ENCODE peak calls at places on chromosome 19, in four cellular contexts. V is PC-3; A is NCI-H1105; L is stimulated activated CD4-positive, alpha-beta T cell treated with anti-CD3 and anti-CD28 coated beads, Interleukin-2, amount 100 ng/mL, for 48 hours. T is an unnamed sample.

GRCh38 chr19:54674021-54674617 is 11.3 kb downstream of the LILRB4 start:
- DNase-seq in L (no peak), A (peak), V (peak), T (peak)

GRCh38 chr19:5447700-5448311 is 7.4 kb upstream of the ZNRF4 start:
- DNase-seq in V (no peak), L (no peak), A (no peak), T (no peak)

GRCh38 chr19:3275068-3275582 is 50.7 kb downstream of the CELF5 start:
- DNase-seq in A (peak), V (peak), L (peak), T (no peak)

GRCh38 chr19:21505459-21506393 is at the start of gene ZNF429:
- DNase-seq in A (peak), V (peak), L (peak), T (peak)

GRCh38 chr19:47704024-47704423 is 9.2 kb upstream of the EHD2 start:
- DNase-seq in A (no peak), V (no peak), L (no peak), T (no peak)

GRCh38 chr19:5586300-5587070 is 18.7 kb upstream of the TINCR start:
- DNase-seq in A (no peak), L (no peak), V (no peak), T (no peak)

GRCh38 chr19:42553292-42554045 is 25.2 kb upstream of the CEACAM1 start:
- DNase-seq in L (no peak), A (no peak), V (peak), T (no peak)

GRCh38 chr19:56321981-56322558 is 7.4 kb upstream of the ZSCAN5A start:
- DNase-seq in L (no peak), A (no peak), V (no peak), T (peak)

GRCh38 chr19:19256072-19256969 is 16.8 kb downstream of the TM6SF2 start:
- DNase-seq in A (peak), L (no peak), V (no peak), T (no peak)

GRCh38 chr19:35501684-35502083 is 11.4 kb upstream of the KRTDAP start:
- DNase-seq in V (no peak), L (no peak), A (no peak), T (no peak)

GRCh38 chr19:3544742-3545668 is 6.0 kb downstream of the TEKTIP1 start:
- DNase-seq in L (peak), A (peak), V (peak), T (no peak)

GRCh38 chr19:42253245-42254082 is 1.5 kb downstream of the ERF start:
- DNase-seq in V (peak), L (peak), A (no peak), T (peak)

GRCh38 chr19:48368942-48369341 is 4.8 kb downstream of the SYNGR4 start:
- DNase-seq in V (no peak), L (no peak), A (no peak), T (no peak)

GRCh38 chr19:3494051-3494450 is 6.4 kb downstream of the DOHH start:
- DNase-seq in V (no peak), L (peak), A (no peak), T (no peak)

GRCh38 chr19:12872941-12873890 is 8.0 kb downstream of the DNASE2 start:
- DNase-seq in L (peak), V (peak), A (no peak), T (peak)

GRCh38 chr19:29645911-29646310 is 19.4 kb upstream of the PLEKHF1 start:
- DNase-seq in V (peak), L (no peak), A (no peak), T (no peak)

GRCh38 chr19:5128932-5129389 is 160.0 kb downstream of the KDM4B start:
- DNase-seq in L (no peak), A (no peak), V (no peak), T (no peak)

GRCh38 chr19:56126983-56127780 is 6.1 kb upstream of the ZNF787 start:
- DNase-seq in L (no peak), A (no peak), V (no peak), T (no peak)

GRCh38 chr19:38441660-38442348 is 8.3 kb downstream of the RYR1 start:
- DNase-seq in L (no peak), V (no peak), A (no peak), T (no peak)

GRCh38 chr19:8571006-8571411 is 6.2 kb downstream of the MYO1F start:
- DNase-seq in A (no peak), V (peak), L (no peak), T (no peak)

GRCh38 chr19:38375098-38375493 is 725 bp downstream of the PSMD8 start:
- DNase-seq in L (no peak), V (no peak), A (no peak), T (no peak)

GRCh38 chr19:4172861-4173473 is 9.4 kb downstream of the SIRT6 start:
- DNase-seq in V (peak), L (peak), A (peak), T (no peak)

GRCh38 chr19:47112166-47112663 is 1.4 kb downstream of the ZC3H4 start:
- DNase-seq in A (peak), V (peak), L (peak), T (peak)

GRCh38 chr19:1261863-1262686 is 7.1 kb upstream of the CIRBP start:
- DNase-seq in A (no peak), V (peak), L (no peak), T (no peak)

GRCh38 chr19:42249769-42250168 is 5.2 kb downstream of the ERF start:
- DNase-seq in V (no peak), A (no peak), L (no peak), T (no peak)

GRCh38 chr19:52231154-52231565 is 38.2 kb upstream of the ZNF766 start:
- DNase-seq in A (no peak), L (no peak), V (peak), T (no peak)

GRCh38 chr19:13637664-13638063 is 126.7 kb upstream of the MRI1 start:
- DNase-seq in A (no peak), L (no peak), V (peak), T (no peak)

GRCh38 chr19:17306285-17306714 is 628 bp downstream of the MRPL34 start:
- DNase-seq in L (no peak), A (no peak), V (peak), T (no peak)

GRCh38 chr19:43779820-43780219 is 953 bp downstream of the KCNN4 start:
- DNase-seq in V (peak), A (no peak), L (no peak), T (no peak)

GRCh38 chr19:802497-802887 is 5.2 kb downstream of the PTBP1 start:
- DNase-seq in V (no peak), A (no peak), L (no peak), T (no peak)

T was measured in CMK.